ENCODE peak calls at places on chromosomes 12 and 14, in ten cellular contexts. R is SK-N-SH, Y is OCI-LY7, T is DND-41, F is heart left ventricle, O is esophagus squamous epithelium, M is heart right ventricle, B is AG10803, H is body of pancreas, Z is GM23338. K is an unnamed sample.

GRCh38 chr12:70741266-70741665 is 104.0 kb upstream of the PTPRB start:
- DNase-seq in Y (no peak), R (no peak), O (no peak), H (no peak), Z (no peak), T (no peak), M (no peak), B (no peak), F (no peak), K (no peak)

GRCh38 chr12:124681779-124682391 is 114.5 kb upstream of the NCOR2 start:
- DNase-seq in H (peak), B (peak), F (peak), R (no peak), O (no peak), Y (no peak), T (no peak), Z (no peak), M (peak), K (peak)

GRCh38 chr14:85533821-85534271 is 3.9 kb downstream of the FLRT2 start:
- DNase-seq in Z (peak), R (no peak), F (peak), M (no peak), B (no peak), T (no peak), O (no peak), H (peak), Y (no peak), K (no peak)

GRCh38 chr12:96698521-96698920 is 208.5 kb upstream of the NEDD1 start:
- DNase-seq in M (no peak), B (peak), Y (no peak), Z (peak), F (no peak), H (no peak), T (no peak), R (no peak), O (no peak), K (no peak)

GRCh38 chr14:73625686-73626085 is 13.4 kb downstream of the ACOT6 start:
- DNase-seq in B (no peak), M (no peak), Z (no peak), Y (no peak), T (no peak), O (no peak), F (no peak), R (no peak), H (no peak), K (no peak)

GRCh38 chr12:132123970-132124765 is 20.0 kb downstream of the DDX51 start:
- DNase-seq in M (no peak), B (no peak), O (no peak), H (no peak), Y (no peak), R (no peak), Z (no peak), T (no peak), F (no peak), K (no peak)

GRCh38 chr14:104749111-104749649 is 3.8 kb upstream of the SIVA1 start:
- DNase-seq in B (peak), R (no peak), M (no peak), F (peak), O (no peak), H (no peak), Z (no peak), Y (peak), T (no peak), K (no peak)

GRCh38 chr12:630656-631632 is 32.3 kb downstream of the NINJ2 start:
- DNase-seq in B (no peak), R (no peak), Z (peak), Y (no peak), H (peak), M (peak), F (peak), O (peak), T (peak), K (no peak)

GRCh38 chr12:90280564-90281058 is 572.0 kb upstream of the ATP2B1 start:
- DNase-seq in O (no peak), H (no peak), B (no peak), R (no peak), Y (no peak), T (no peak), F (no peak), M (no peak), Z (no peak), K (no peak)

GRCh38 chr12:14577344-14577743 is 9.7 kb upstream of the PLBD1 start:
- DNase-seq in R (no peak), Z (no peak), M (no peak), H (no peak), O (no peak), Y (peak), T (no peak), B (peak), F (no peak), K (no peak)

GRCh38 chr12:12563529-12563928 is 866 bp upstream of the DUSP16 start:
- DNase-seq in B (peak), H (peak), Z (no peak), R (no peak), M (no peak), T (no peak), Y (no peak), F (no peak), O (no peak), K (no peak)

GRCh38 chr14:59123975-59124374 is 64.5 kb upstream of the DAAM1 start:
- DNase-seq in B (peak), Z (peak), R (peak), M (no peak), H (no peak), F (no peak), Y (peak), O (no peak), T (no peak), K (no peak)

GRCh38 chr14:104937161-104937560 is 12.5 kb downstream of the PLD4 start:
- DNase-seq in Z (no peak), O (no peak), Y (no peak), M (no peak), T (no peak), H (no peak), R (no peak), B (no peak), F (no peak), K (no peak)

GRCh38 chr12:64392221-64392620 is 1.7 kb upstream of the C12orf56 start:
- DNase-seq in M (no peak), R (no peak), H (peak), Z (peak), Y (peak), T (no peak), F (no peak), O (no peak), B (peak), K (no peak)

GRCh38 chr12:29103539-29103974 is 45.5 kb upstream of the FAR2 start:
- DNase-seq in F (no peak), Y (peak), H (no peak), T (peak), Z (no peak), R (no peak), B (no peak), O (no peak), M (no peak), K (no peak)

GRCh38 chr14:67436006-67436866 is 24.3 kb upstream of the PLEK2 start:
- DNase-seq in B (no peak), M (no peak), R (no peak), Y (no peak), H (peak), T (no peak), Z (peak), O (no peak), F (no peak), K (no peak)

GRCh38 chr12:120363274-120363855 is 5.6 kb downstream of the MSI1 start:
- DNase-seq in Y (no peak), R (peak), O (no peak), H (no peak), B (no peak), T (no peak), F (no peak), Z (peak), M (no peak), K (peak)

GRCh38 chr14:64060199-64060545 is 207.4 kb downstream of the SYNE2 start:
- DNase-seq in F (no peak), Y (no peak), Z (no peak), B (no peak), M (no peak), O (no peak), H (no peak), R (no peak), T (no peak), K (no peak)

GRCh38 chr12:47397664-47398281 is 308.1 kb downstream of the RPAP3 start:
- DNase-seq in B (peak), F (no peak), H (peak), R (no peak), M (no peak), O (no peak), Z (peak), Y (peak), T (no peak), K (no peak)

GRCh38 chr12:20342111-20342510 is 26.2 kb upstream of the PDE3A start:
- DNase-seq in M (no peak), Z (no peak), F (no peak), B (no peak), O (no peak), R (no peak), H (no peak), T (no peak), Y (no peak), K (no peak)

GRCh38 chr12:49055978-49056754 is 4.4 kb downstream of the KMT2D start:
- DNase-seq in T (peak), R (peak), F (peak), Z (peak), O (peak), Y (peak), H (peak), M (peak), B (peak), K (peak)

GRCh38 chr12:32125455-32126084 is 18.9 kb downstream of the BICD1 start:
- DNase-seq in F (no peak), T (no peak), Y (no peak), Z (no peak), O (no peak), H (no peak), M (no peak), B (peak), R (no peak), K (no peak)

GRCh38 chr12:2553388-2554126 is 241.2 kb upstream of the FKBP4 start:
- DNase-seq in F (no peak), R (no peak), Z (no peak), H (peak), T (no peak), B (no peak), O (no peak), Y (no peak), M (no peak), K (no peak)

GRCh38 chr12:6263931-6264330 is 46.6 kb upstream of the PLEKHG6 start:
- DNase-seq in Y (no peak), M (no peak), Z (no peak), R (peak), B (no peak), O (no peak), H (no peak), T (no peak), F (no peak), K (no peak)

GRCh38 chr12:103877934-103878510 is 37.0 kb upstream of the NT5DC3 start:
- DNase-seq in Z (peak), H (peak), Y (peak), B (peak), R (peak), T (peak), O (no peak), M (peak), F (peak), K (peak)

GRCh38 chr14:74663884-74664283 is 49.0 kb downstream of the AREL1 start:
- DNase-seq in F (peak), H (peak), Y (no peak), R (no peak), O (no peak), M (peak), B (no peak), T (no peak), Z (no peak), K (no peak)

GRCh38 chr12:22101749-22102243 is 55.8 kb downstream of the CMAS start:
- DNase-seq in B (peak), T (peak), Y (no peak), Z (no peak), H (peak), O (no peak), R (no peak), F (peak), M (peak), K (peak)

GRCh38 chr14:95533391-95533821 is 1.4 kb upstream of the GLRX5 start:
- DNase-seq in R (peak), F (no peak), B (peak), H (peak), Z (peak), O (no peak), M (no peak), T (peak), Y (peak), K (no peak)

GRCh38 chr14:101082436-101083384 is 179.2 kb upstream of the RTL1 start:
- DNase-seq in F (no peak), M (no peak), Y (no peak), T (peak), O (no peak), B (no peak), R (no peak), Z (no peak), H (no peak), K (no peak)

GRCh38 chr12:104734541-104735075 is 223.5 kb downstream of the SLC41A2 start:
- DNase-seq in Y (no peak), Z (no peak), H (no peak), O (no peak), M (no peak), R (no peak), B (no peak), F (no peak), T (no peak), K (no peak)

GRCh38 chr14:55125403-55125802 is 3.6 kb upstream of the LGALS3 start:
- DNase-seq in F (no peak), R (no peak), M (no peak), Z (no peak), B (no peak), O (no peak), Y (no peak), H (peak), T (no peak), K (no peak)

GRCh38 chr14:68619805-68620574 is 172.9 kb downstream of the ZFP36L1 start:
- DNase-seq in O (no peak), T (no peak), B (no peak), H (no peak), R (no peak), F (peak), Y (no peak), M (peak), Z (no peak), K (no peak)

GRCh38 chr14:95265106-95266094 is 54.3 kb downstream of the CLMN start:
- DNase-seq in O (no peak), M (no peak), Z (no peak), F (no peak), T (peak), H (peak), B (peak), Y (peak), R (no peak), K (peak)

GRCh38 chr14:96136361-96136760 is 68.3 kb upstream of the BDKRB2 start:
- DNase-seq in F (no peak), T (no peak), H (no peak), Y (no peak), B (peak), R (no peak), Z (no peak), O (no peak), M (no peak), K (peak)

GRCh38 chr12:70005864-70006618 is 181.0 kb downstream of the MYRFL start:
- DNase-seq in R (no peak), Z (no peak), T (no peak), M (no peak), F (no peak), Y (no peak), H (no peak), O (no peak), B (no peak), K (no peak)

GRCh38 chr14:61281911-61282310 is 773 bp upstream of the TMEM30B start:
- DNase-seq in Z (no peak), B (peak), O (no peak), M (peak), T (no peak), Y (no peak), R (no peak), H (no peak), F (no peak), K (no peak)

GRCh38 chr14:61281186-61281676 is at the start of gene TMEM30B:
- DNase-seq in F (peak), Z (peak), H (peak), T (no peak), B (no peak), R (no peak), Y (no peak), O (no peak), M (no peak), K (no peak)

GRCh38 chr14:61277784-61278183 is 3.4 kb downstream of the TMEM30B start:
- DNase-seq in O (no peak), M (no peak), F (no peak), Y (no peak), R (no peak), T (no peak), Z (no peak), B (no peak), H (no peak), K (no peak)

GRCh38 chr14:61280526-61281185 is 482 bp downstream of the TMEM30B start:
- DNase-seq in O (no peak), Y (no peak), R (peak), T (no peak), H (peak), Z (peak), M (peak), F (peak), B (peak), K (no peak)

GRCh38 chr14:61280092-61280525 is 1.0 kb downstream of the TMEM30B start:
- DNase-seq in H (no peak), F (no peak), M (no peak), R (peak), Z (no peak), B (no peak), Y (no peak), O (no peak), T (no peak), K (no peak)
- H3K4me3 ChIP-seq in H (peak), F (peak), M (peak), R (peak), Z (peak), B (no peak), Y (no peak), O (peak), T (no peak), K (peak)

GRCh38 chr12:111768159-111768895 is 1.6 kb downstream of the ALDH2 start:
- DNase-seq in R (no peak), F (no peak), B (no peak), T (no peak), Y (no peak), M (no peak), O (no peak), Z (no peak), H (no peak), K (no peak)

GRCh38 chr12:111769599-111769998 is 2.9 kb downstream of the ALDH2 start:
- DNase-seq in B (no peak), F (no peak), O (no peak), H (no peak), Y (no peak), T (no peak), M (no peak), Z (no peak), R (no peak), K (no peak)

GRCh38 chr12:111767362-111768158 is 827 bp downstream of the ALDH2 start:
- DNase-seq in H (no peak), Y (no peak), Z (peak), T (no peak), F (no peak), R (peak), O (no peak), M (no peak), B (peak), K (no peak)

GRCh38 chr12:111764120-111764821 is 2.5 kb upstream of the ALDH2 start:
- DNase-seq in O (no peak), M (no peak), B (no peak), Y (peak), R (no peak), Z (no peak), F (no peak), H (no peak), T (no peak), K (no peak)

GRCh38 chr12:111766608-111767361 is at the start of gene ALDH2:
- DNase-seq in H (peak), B (peak), F (peak), Z (peak), Y (peak), O (no peak), T (no peak), R (peak), M (peak), K (no peak)
- TF ChIP-seq CTCF in H (no peak), B (no peak), F (peak), Z (no peak), Y (no peak), O (no peak), T (no peak), R (no peak), M (peak), K (no peak)

GRCh38 chr12:68530299-68530698 is 80.4 kb upstream of the RAP1B start:
- DNase-seq in B (no peak), F (no peak), R (no peak), M (no peak), Z (no peak), Y (no peak), O (no peak), H (no peak), T (no peak), K (no peak)
- H3K4me3 ChIP-seq in B (no peak), F (no peak), R (no peak), M (no peak), Z (no peak), Y (no peak), O (no peak), H (no peak), T (no peak), K (no peak)

GRCh38 chr12:110001596-110001995 is 2.4 kb downstream of the ANKRD13A start:
- DNase-seq in H (no peak), M (no peak), O (no peak), B (peak), R (no peak), Z (no peak), T (no peak), F (no peak), Y (no peak), K (peak)
- TF ChIP-seq CTCF in H (no peak), M (no peak), O (no peak), B (no peak), R (no peak), Z (no peak), T (no peak), F (no peak), Y (no peak), K (no peak)

DNA sequence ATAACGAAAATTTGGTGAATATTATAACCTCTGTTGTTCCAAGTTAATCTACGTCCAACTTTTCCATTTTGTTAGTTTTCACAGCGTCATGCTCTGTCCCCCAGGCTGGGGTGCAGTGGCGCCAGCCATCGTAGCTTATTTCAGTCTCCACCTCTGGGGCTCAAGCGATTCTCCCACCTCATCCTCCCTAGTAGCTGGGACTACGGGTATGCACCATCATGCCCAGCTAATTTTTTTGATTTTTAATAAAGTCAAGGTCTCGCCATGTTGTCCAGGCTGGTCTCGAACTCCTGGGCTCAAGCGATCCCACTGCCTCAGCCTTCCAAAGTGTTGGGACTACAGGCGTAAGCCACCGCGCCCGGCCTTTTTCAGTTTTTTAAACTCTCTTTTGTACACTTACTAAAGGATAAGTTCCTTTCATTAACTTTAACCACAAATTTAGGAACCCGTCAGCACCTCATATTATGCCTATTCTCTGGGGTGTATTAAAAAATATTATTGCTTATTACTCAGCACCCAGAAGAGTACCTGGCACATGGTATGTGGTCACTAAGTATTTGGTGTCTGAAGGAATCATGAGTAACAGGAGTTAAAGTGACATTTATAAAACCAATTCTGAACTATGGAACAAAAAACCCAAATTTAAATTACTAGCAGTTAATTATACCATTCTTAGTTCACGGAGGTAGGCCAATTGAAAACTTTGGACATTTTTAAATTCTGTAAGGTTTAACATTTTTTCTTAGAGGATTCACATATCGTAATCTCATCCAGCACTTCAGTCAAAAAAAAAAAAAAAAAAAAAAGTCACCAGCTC is 925 bp upstream of the MIPOL1 start:
- DNase-seq in B (no peak), T (no peak), Y (no peak), R (no peak), F (no peak), Z (no peak), H (no peak), O (no peak), M (no peak), K (no peak)
- H3K4me3 ChIP-seq in B (peak), T (no peak), Y (no peak), R (no peak), F (peak), Z (peak), H (peak), O (peak), M (peak), K (peak)

DNA sequence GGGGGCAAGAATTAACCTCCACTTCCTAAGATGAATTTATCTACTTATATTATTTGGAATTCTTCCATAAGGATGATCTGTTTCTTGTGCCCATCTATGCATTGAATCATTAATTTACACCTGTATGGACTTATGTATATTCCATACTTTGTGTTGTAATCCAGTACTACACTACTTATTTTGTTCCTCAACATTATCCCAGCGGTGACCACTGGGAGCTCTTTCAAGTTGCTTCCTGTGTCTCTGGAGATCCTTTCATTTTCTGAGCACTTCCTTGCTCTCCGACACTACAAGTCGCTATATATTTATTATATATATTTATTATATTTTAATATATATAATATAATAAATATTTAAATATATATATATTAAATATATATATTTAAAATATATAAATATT is 54.9 kb upstream of the SCN8A start:
- DNase-seq in B (no peak), T (no peak), Z (peak), O (no peak), M (no peak), H (no peak), R (no peak), Y (no peak), F (no peak), K (no peak)
- TF ChIP-seq CTCF in B (peak), T (no peak), Z (peak), O (no peak), M (no peak), H (no peak), R (peak), Y (no peak), F (no peak), K (no peak)

K was measured in HFF-Myc.